ENCODE peak calls at places on chromosomes 4 and X, in eight cellular contexts. W is right lobe of liver, F is IMR-90, A is Peyer's patch, Q is heart left ventricle, E is body of pancreas, Y is K562, X is ovary. R is an unnamed sample.

GRCh38 chr4:42302348-42302747 is 94.9 kb upstream of the SHISA3 start:
- DNase-seq in W (no peak), A (no peak), X (no peak), F (peak; percentile 9), E (no peak), Y (peak; percentile 23), Q (no peak), R (peak; percentile 9)

GRCh38 chrX:24607616-24608015 is 39.5 kb downstream of the PCYT1B start:
- DNase-seq in F (no peak), W (no peak), X (no peak), Y (no peak), E (no peak), A (no peak), Q (no peak), R (no peak)

GRCh38 chrX:50967734-50968133 is 57.2 kb downstream of the BMP15 start:
- DNase-seq in W (no peak), F (no peak), A (no peak), Y (no peak), Q (no peak), X (no peak), E (no peak), R (no peak)

GRCh38 chr4:76373919-76374552 is 46.9 kb downstream of the CCDC158 start:
- DNase-seq in E (no peak), W (no peak), F (no peak), X (no peak), Q (no peak), Y (no peak), A (no peak), R (no peak)

GRCh38 chr4:112968456-112969159 is 80.8 kb upstream of the ANK2 start:
- DNase-seq in F (peak; percentile 5), X (no peak), A (no peak), E (no peak), Q (no peak), Y (no peak), W (no peak), R (no peak)

GRCh38 chr4:14221176-14221575 is 593.7 kb upstream of the BOD1L1 start:
- DNase-seq in A (no peak), F (peak; percentile 4), Q (no peak), Y (no peak), E (no peak), X (no peak), W (no peak), R (no peak)

GRCh38 chr4:5752803-5753184 is 41.8 kb downstream of the EVC start:
- DNase-seq in Q (no peak), A (no peak), F (no peak), E (peak; percentile 59), W (no peak), Y (no peak), X (no peak), R (no peak)

GRCh38 chr4:169968999-169969398 is 57.2 kb downstream of the MFAP3L start:
- DNase-seq in A (no peak), F (peak; percentile 11), Q (no peak), E (no peak), X (no peak), Y (no peak), W (no peak), R (peak; percentile 20)

GRCh38 chr4:74364649-74365491 is at the start of gene EREG:
- DNase-seq in Y (peak; percentile 26), F (peak; percentile 62), A (peak; percentile 64), X (peak; percentile 21), E (no peak), W (peak; percentile 46), Q (peak; percentile 25), R (peak; percentile 3)

GRCh38 chr4:127533028-127533700 is 99.6 kb upstream of the INTU start:
- DNase-seq in F (peak; percentile 17), W (peak; percentile 80), Q (peak; percentile 78), A (no peak), E (peak; percentile 52), X (peak; percentile 41), Y (no peak), R (no peak)

GRCh38 chr4:141905751-141906150 is 269.4 kb downstream of the IL15 start:
- DNase-seq in Y (no peak), F (peak; percentile 80), W (no peak), X (no peak), E (no peak), A (no peak), Q (no peak), R (no peak)

GRCh38 chr4:95877636-95878035 is 37.7 kb downstream of the PDHA2 start:
- DNase-seq in E (no peak), A (no peak), W (no peak), X (no peak), Y (no peak), Q (no peak), F (no peak), R (no peak)

GRCh38 chr4:121118344-121118743 is 45.8 kb downstream of the TNIP3 start:
- DNase-seq in X (no peak), E (no peak), F (no peak), Q (no peak), A (no peak), Y (no peak), W (no peak), R (no peak)

GRCh38 chr4:155676430-155676825 is 9.8 kb downstream of the GUCY1A1 start:
- DNase-seq in E (no peak), W (no peak), A (no peak), Y (no peak), X (no peak), Q (no peak), F (no peak), R (no peak)

GRCh38 chr4:23851455-23851854 is 38.4 kb downstream of the PPARGC1A start:
- DNase-seq in E (no peak), W (no peak), Q (no peak), Y (no peak), F (no peak), X (no peak), A (no peak), R (no peak)

GRCh38 chr4:127870688-127871087 is 10.0 kb upstream of the PLK4 start:
- DNase-seq in Q (no peak), F (peak; percentile 89), W (no peak), Y (no peak), A (no peak), E (no peak), X (no peak), R (peak; percentile 5)

GRCh38 chrX:22526339-22526738 is 253.6 kb downstream of the CBLL2 start:
- DNase-seq in W (no peak), E (no peak), Y (no peak), A (no peak), F (peak; percentile 70), Q (no peak), X (no peak), R (no peak)

GRCh38 chrX:96182366-96182765 is 502.3 kb upstream of the DIAPH2 start:
- DNase-seq in A (no peak), W (peak; percentile 38), E (no peak), F (peak; percentile 15), Q (no peak), X (peak; percentile 16), Y (no peak), R (no peak)

GRCh38 chrX:31420302-31420701 is 348.5 kb upstream of the FTHL17 start:
- DNase-seq in Q (no peak), W (no peak), F (no peak), E (no peak), A (no peak), Y (no peak), X (no peak), R (no peak)

GRCh38 chr4:61210186-61210939 is 10.2 kb downstream of the ADGRL3 start:
- DNase-seq in A (no peak), Y (no peak), E (no peak), W (no peak), Q (no peak), F (no peak), X (no peak), R (no peak)

GRCh38 chrX:40440841-40441240 is 139.9 kb upstream of the ATP6AP2 start:
- DNase-seq in F (no peak), Y (no peak), W (no peak), Q (no peak), X (no peak), A (no peak), E (no peak), R (no peak)
- TF ChIP-seq POLR2A in F (no peak), Y (no peak), W (no peak), Q (no peak), X (no peak), A (no peak), E (no peak), R (no peak)

DNA sequence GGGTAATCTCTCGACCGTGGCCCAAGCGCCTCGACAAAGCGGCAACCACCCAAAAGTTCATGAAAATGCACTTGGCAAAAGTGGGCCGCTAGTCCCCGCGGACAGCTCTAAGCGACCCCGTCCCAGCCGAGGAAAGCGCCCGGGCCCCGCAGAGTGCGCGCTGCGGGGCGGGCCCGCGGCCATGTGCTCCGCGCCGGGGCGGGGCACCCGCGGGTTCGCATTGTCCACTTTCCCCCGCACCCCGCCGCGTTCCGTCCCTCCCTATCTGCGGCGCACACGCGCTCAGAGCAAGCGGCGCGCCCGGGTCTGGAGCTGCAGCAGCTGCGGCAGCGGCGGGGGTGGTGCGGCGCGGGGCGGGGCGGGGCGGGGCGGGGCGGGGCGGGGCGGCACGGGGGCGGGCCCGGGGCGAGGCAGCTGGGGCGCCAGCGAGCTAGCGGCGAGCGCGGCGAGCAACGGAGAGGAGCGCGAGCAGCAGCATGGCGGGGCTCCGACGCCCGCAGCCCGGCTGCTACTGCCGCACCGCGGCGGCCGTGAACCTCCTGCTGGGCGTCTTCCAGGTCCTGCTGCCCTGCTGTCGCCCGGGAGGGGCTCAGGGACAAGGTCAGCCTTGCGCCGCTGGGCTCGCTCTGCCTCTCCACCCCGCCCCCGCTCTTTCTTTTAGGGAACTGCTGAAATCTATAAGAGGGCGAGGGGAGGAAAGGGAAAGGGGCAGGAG is at the start of gene TMEM131L:
- DNase-seq in W (peak; percentile 91), Y (peak; percentile 92), X (peak; percentile 74), A (peak; percentile 86), Q (peak; percentile 84), E (peak; percentile 73), F (peak; percentile 52), R (peak; percentile 43)
- TF ChIP-seq POLR2A in W (peak; percentile 78), Y (peak; percentile 78), X (no peak), A (peak; percentile 7), Q (peak; percentile 65), E (peak; percentile 82), F (peak; percentile 33), R (peak; percentile 76)

DNA sequence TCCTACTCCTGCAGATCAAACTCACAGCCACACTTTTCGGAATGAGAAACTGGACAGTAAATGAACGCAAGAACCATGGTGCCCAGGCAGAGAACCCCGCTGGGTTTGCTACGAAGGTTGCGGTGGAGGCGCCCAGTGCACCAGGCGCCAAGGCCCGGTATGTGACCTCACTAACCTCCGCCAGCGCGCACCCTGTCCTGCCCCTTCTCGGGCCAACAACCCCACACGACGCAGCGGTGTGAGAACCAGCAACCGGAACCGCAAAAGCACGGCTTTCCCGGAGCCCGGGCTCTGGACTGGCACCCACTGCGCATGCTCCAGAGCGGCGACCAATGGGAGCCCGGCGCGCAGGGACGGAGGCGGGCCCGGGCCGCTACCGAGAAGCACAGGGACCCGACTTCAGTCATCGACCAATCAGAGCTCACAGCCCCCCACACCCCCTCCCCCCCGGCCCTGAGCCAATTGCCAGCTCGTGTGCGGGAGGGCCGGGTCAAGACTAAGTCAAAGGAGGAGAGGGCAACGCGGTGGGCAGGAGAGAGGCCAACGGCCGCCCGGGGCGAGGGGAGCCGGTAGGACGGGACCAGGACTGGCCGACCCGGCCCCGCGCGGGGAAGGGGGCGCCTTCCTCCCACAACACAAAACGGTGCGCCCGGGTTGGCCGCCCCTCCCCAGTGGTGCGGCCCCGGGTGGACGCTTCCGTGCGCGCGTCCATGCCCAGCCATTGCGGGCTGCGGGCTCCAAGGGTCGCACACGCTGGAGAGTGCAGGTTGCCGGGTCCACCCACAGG is 7.3 kb upstream of the WAS start:
- DNase-seq in Y (peak; percentile 97), E (peak; percentile 89), W (peak; percentile 93), A (peak; percentile 93), Q (peak; percentile 92), X (peak; percentile 88), F (peak; percentile 75), R (peak; percentile 72)
- TF ChIP-seq POLR2A in Y (peak; percentile 76), E (peak; percentile 76), W (peak; percentile 89), A (peak; percentile 72), Q (peak; percentile 72), X (peak; percentile 41), F (no peak), R (peak; percentile 44)

GRCh38 chrX:48677456-48678030 is 6.1 kb upstream of the WAS start:
- DNase-seq in Y (no peak), F (no peak), A (peak; percentile 69), E (no peak), Q (no peak), W (peak; percentile 85), X (no peak), R (no peak)
- TF ChIP-seq POLR2A in Y (no peak), F (no peak), A (peak; percentile 15), E (no peak), Q (no peak), W (peak; percentile 29), X (no peak), R (no peak)

R was measured in H54.